ENCODE peak calls at places on chromosome 11, in seven cellular contexts. One of them, this sample, is unnamed.
A peak's percentile ranks its signal among the peaks of the same experiment; 100 is the strongest.

GRCh38 chr11:56234155-56234554 is at the start of gene OR5T2:
- DNase-seq in HCT116: no peak
- DNase-seq in GM12878: no peak
- DNase-seq in HepG2: no peak
- DNase-seq in K562: no peak
- DNase-seq in H1: no peak
- DNase-seq in SK-N-SH: no peak
- DNase-seq in this sample: no peak

GRCh38 chr11:2219318-2220017 is 47.9 kb upstream of the TH start:
- DNase-seq in HCT116: no peak
- DNase-seq in GM12878: no peak
- DNase-seq in HepG2: no peak
- DNase-seq in K562: no peak
- DNase-seq in H1: no peak
- DNase-seq in SK-N-SH: no peak
- DNase-seq in this sample: no peak

GRCh38 chr11:8871283-8871775 is 39.7 kb upstream of the AKIP1 start:
- DNase-seq in HCT116: peak; percentile 16
- DNase-seq in GM12878: no peak
- DNase-seq in HepG2: peak; percentile 26
- DNase-seq in K562: no peak
- DNase-seq in H1: no peak
- DNase-seq in SK-N-SH: peak; percentile 85
- DNase-seq in this sample: peak; percentile 45

GRCh38 chr11:16898274-16898985 is 115.8 kb downstream of the PLEKHA7 start:
- DNase-seq in HCT116: no peak
- DNase-seq in GM12878: no peak
- DNase-seq in HepG2: no peak
- DNase-seq in K562: no peak
- DNase-seq in H1: no peak
- DNase-seq in SK-N-SH: no peak
- DNase-seq in this sample: no peak

GRCh38 chr11:81986556-81987161 is 747.0 kb downstream of the FAM181B start:
- DNase-seq in HCT116: no peak
- DNase-seq in GM12878: no peak
- DNase-seq in HepG2: no peak
- DNase-seq in K562: no peak
- DNase-seq in H1: no peak
- DNase-seq in SK-N-SH: no peak
- DNase-seq in this sample: no peak

GRCh38 chr11:86460461-86461404 is 86.0 kb downstream of the CCDC81 start:
- DNase-seq in HCT116: no peak
- DNase-seq in GM12878: no peak
- DNase-seq in HepG2: no peak
- DNase-seq in K562: no peak
- DNase-seq in H1: no peak
- DNase-seq in SK-N-SH: no peak
- DNase-seq in this sample: no peak

GRCh38 chr11:75768909-75769771 is 562 bp downstream of the DGAT2 start:
- DNase-seq in HCT116: no peak
- DNase-seq in GM12878: no peak
- DNase-seq in HepG2: no peak
- DNase-seq in K562: no peak
- DNase-seq in H1: no peak
- DNase-seq in SK-N-SH: peak; percentile 25
- DNase-seq in this sample: peak; percentile 33

GRCh38 chr11:81989093-81989492 is 744.6 kb downstream of the FAM181B start:
- DNase-seq in HCT116: no peak
- DNase-seq in GM12878: no peak
- DNase-seq in HepG2: no peak
- DNase-seq in K562: no peak
- DNase-seq in H1: no peak
- DNase-seq in SK-N-SH: no peak
- DNase-seq in this sample: no peak

GRCh38 chr11:19895776-19896175 is 183.1 kb downstream of the NAV2 start:
- DNase-seq in HCT116: no peak
- DNase-seq in GM12878: no peak
- DNase-seq in HepG2: no peak
- DNase-seq in K562: no peak
- DNase-seq in H1: no peak
- DNase-seq in SK-N-SH: no peak
- DNase-seq in this sample: no peak

GRCh38 chr11:57761301-57762234 is at the start of gene CTNND1:
- DNase-seq in HCT116: peak; percentile 95
- DNase-seq in GM12878: peak; percentile 77
- DNase-seq in HepG2: peak; percentile 97
- DNase-seq in K562: peak; percentile 68
- DNase-seq in H1: peak; percentile 84
- DNase-seq in SK-N-SH: peak; percentile 91
- DNase-seq in this sample: peak; percentile 95

GRCh38 chr11:131681875-131682274 is 311.5 kb downstream of the NTM start:
- DNase-seq in HCT116: no peak
- DNase-seq in GM12878: no peak
- DNase-seq in HepG2: no peak
- DNase-seq in K562: no peak
- DNase-seq in H1: no peak
- DNase-seq in SK-N-SH: no peak
- DNase-seq in this sample: no peak
- TF ChIP-seq JUND in HCT116: no peak
- TF ChIP-seq JUND in GM12878: no peak
- TF ChIP-seq JUND in HepG2: no peak
- TF ChIP-seq JUND in K562: no peak
- TF ChIP-seq JUND in H1: no peak
- TF ChIP-seq JUND in SK-N-SH: no peak
- TF ChIP-seq JUND in this sample: no peak

GRCh38 chr11:59102259-59102765 is 4.7 kb upstream of the FAM111B start:
- DNase-seq in HCT116: no peak
- DNase-seq in GM12878: peak; percentile 74
- DNase-seq in HepG2: no peak
- DNase-seq in K562: peak; percentile 29
- DNase-seq in H1: no peak
- DNase-seq in SK-N-SH: no peak
- DNase-seq in this sample: peak; percentile 89
- TF ChIP-seq JUND in HCT116: no peak
- TF ChIP-seq JUND in GM12878: no peak
- TF ChIP-seq JUND in HepG2: no peak
- TF ChIP-seq JUND in K562: no peak
- TF ChIP-seq JUND in H1: no peak
- TF ChIP-seq JUND in SK-N-SH: no peak
- TF ChIP-seq JUND in this sample: no peak

GRCh38 chr11:35112846-35113105 is 26.2 kb upstream of the CD44 start:
- DNase-seq in HCT116: no peak
- DNase-seq in GM12878: no peak
- DNase-seq in HepG2: no peak
- DNase-seq in K562: no peak
- DNase-seq in H1: no peak
- DNase-seq in SK-N-SH: no peak
- DNase-seq in this sample: peak; percentile 32

GRCh38 chr11:35109827-35110226 is 29.1 kb upstream of the CD44 start:
- DNase-seq in HCT116: no peak
- DNase-seq in GM12878: no peak
- DNase-seq in HepG2: no peak
- DNase-seq in K562: no peak
- DNase-seq in H1: no peak
- DNase-seq in SK-N-SH: no peak
- DNase-seq in this sample: no peak

GRCh38 chr11:35107866-35108265 is 31.1 kb upstream of the CD44 start:
- DNase-seq in HCT116: no peak
- DNase-seq in GM12878: no peak
- DNase-seq in HepG2: no peak
- DNase-seq in K562: no peak
- DNase-seq in H1: no peak
- DNase-seq in SK-N-SH: no peak
- DNase-seq in this sample: no peak

GRCh38 chr11:35112056-35112845 is 26.7 kb upstream of the CD44 start:
- DNase-seq in HCT116: no peak
- DNase-seq in GM12878: no peak
- DNase-seq in HepG2: no peak
- DNase-seq in K562: no peak
- DNase-seq in H1: no peak
- DNase-seq in SK-N-SH: no peak
- DNase-seq in this sample: no peak

DNA sequence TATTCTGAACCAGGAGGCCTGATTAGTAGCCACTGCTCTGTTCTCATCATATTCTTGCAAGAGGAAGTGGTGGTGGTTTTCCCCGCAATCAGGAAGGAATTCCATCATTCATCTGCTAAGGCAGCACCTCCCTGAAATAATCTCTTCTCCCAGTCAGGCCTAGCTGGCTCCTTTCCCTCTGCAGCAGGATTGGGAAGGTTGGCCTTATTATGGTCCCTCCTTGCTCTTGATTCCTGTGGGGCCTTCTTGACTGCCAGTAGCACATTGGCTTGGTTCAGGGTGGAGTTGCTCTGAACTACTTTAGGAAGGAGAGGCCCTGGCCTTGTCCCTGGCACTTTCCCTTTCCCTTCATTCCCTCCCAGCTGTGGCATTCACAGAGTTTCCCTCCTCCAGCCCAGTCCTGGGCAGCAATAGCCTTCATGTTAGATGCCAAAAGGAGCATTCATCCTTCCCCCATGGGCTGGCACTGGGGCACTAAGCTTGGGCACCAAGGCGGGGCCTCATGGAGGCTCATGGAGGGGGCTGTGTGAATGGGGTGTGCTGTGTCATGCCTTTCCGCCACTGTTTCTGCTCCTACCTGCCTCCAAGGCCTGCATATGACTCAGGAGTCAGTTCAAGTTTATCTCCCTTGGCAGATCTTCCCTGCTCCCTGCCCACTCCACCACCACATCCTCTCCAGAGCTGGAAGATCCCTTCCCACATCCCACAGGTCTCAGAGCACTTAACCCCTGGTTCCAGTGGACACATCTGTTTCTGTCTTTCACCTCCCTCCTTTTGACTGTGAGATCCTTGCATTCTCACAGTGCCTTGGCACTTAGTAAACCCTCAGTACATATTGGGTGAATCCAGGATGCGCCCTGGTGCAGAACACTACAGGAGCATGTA is 27.6 kb upstream of the CD44 start:
- DNase-seq in HCT116: no peak
- DNase-seq in GM12878: no peak
- DNase-seq in HepG2: no peak
- DNase-seq in K562: peak; percentile 20
- DNase-seq in H1: no peak
- DNase-seq in SK-N-SH: no peak
- DNase-seq in this sample: no peak
- TF ChIP-seq JUND in HCT116: no peak
- TF ChIP-seq JUND in GM12878: no peak
- TF ChIP-seq JUND in HepG2: no peak
- TF ChIP-seq JUND in K562: no peak
- TF ChIP-seq JUND in H1: no peak
- TF ChIP-seq JUND in SK-N-SH: peak; percentile 76
- TF ChIP-seq JUND in this sample: no peak

GRCh38 chr11:69164824-69165223 is 9.1 kb downstream of the SMIM38 start:
- DNase-seq in HCT116: no peak
- DNase-seq in GM12878: no peak
- DNase-seq in HepG2: no peak
- DNase-seq in K562: no peak
- DNase-seq in H1: no peak
- DNase-seq in SK-N-SH: no peak
- DNase-seq in this sample: no peak

GRCh38 chr11:69165775-69166174 is 10.0 kb downstream of the SMIM38 start:
- DNase-seq in HCT116: no peak
- DNase-seq in GM12878: no peak
- DNase-seq in HepG2: no peak
- DNase-seq in K562: no peak
- DNase-seq in H1: no peak
- DNase-seq in SK-N-SH: no peak
- DNase-seq in this sample: no peak

GRCh38 chr11:69167916-69168691 is 12.4 kb downstream of the SMIM38 start:
- DNase-seq in HCT116: no peak
- DNase-seq in GM12878: no peak
- DNase-seq in HepG2: no peak
- DNase-seq in K562: no peak
- DNase-seq in H1: no peak
- DNase-seq in SK-N-SH: no peak
- DNase-seq in this sample: no peak

GRCh38 chr11:69167130-69167915 is 11.6 kb downstream of the SMIM38 start:
- DNase-seq in HCT116: no peak
- DNase-seq in GM12878: no peak
- DNase-seq in HepG2: no peak
- DNase-seq in K562: no peak
- DNase-seq in H1: no peak
- DNase-seq in SK-N-SH: no peak
- DNase-seq in this sample: no peak

DNA sequence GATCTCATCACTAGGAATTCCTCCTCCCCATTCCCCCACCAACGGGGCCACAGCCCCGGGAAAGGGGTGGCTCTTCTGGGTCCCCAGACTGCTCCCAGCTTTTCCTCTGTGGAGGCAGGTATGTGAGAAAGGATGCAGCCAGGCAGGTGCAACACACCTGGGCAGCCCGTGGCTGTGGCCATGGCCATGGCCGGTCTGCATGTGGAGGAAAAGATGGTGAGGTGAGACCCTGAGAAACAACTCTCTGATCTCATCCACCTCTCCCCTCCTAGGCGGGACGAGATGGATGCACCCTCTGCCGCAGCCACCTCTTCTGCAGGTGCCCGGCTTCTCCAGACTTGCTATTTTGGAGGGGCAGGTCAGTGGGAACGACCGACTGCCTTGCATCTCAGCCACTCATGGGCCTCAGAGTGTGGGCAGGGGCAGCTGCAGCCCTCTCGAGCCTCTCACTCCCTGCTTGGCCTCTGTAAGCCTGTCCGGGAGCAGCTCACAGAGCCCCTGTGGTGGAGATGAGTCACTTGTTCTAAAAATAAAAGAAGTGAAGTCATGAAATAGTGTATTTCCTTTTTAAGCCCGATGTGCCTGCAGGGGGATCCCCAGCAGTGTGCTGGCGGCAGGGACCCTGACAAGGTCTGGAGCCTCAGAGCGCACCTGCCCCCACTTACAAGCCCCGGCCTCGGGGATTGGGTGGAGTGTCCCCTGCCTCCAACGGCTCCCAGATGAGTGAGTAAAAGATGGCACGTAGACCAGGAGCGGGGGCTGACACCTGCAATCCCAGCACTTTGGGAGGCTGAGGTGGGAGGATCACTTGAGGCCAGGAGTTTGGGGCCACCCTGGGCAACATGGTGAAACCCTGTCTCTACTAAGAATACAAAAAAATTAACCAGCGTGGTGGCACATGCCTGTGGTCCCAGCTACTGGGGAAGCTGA is 10.7 kb downstream of the SMIM38 start:
- DNase-seq in HCT116: peak; percentile 35
- DNase-seq in GM12878: peak; percentile 75
- DNase-seq in HepG2: peak; percentile 50
- DNase-seq in K562: peak; percentile 35
- DNase-seq in H1: peak; percentile 61
- DNase-seq in SK-N-SH: peak; percentile 46
- DNase-seq in this sample: no peak
- TF ChIP-seq JUND in HCT116: peak; percentile 78
- TF ChIP-seq JUND in GM12878: peak; percentile 90
- TF ChIP-seq JUND in HepG2: no peak
- TF ChIP-seq JUND in K562: peak; percentile 88
- TF ChIP-seq JUND in H1: peak; percentile 91
- TF ChIP-seq JUND in SK-N-SH: peak; percentile 82
- TF ChIP-seq JUND in this sample: no peak

This sample was measured in T47D.